ENCODE peak calls at places on chromosomes 4 and X, in four cellular contexts. M is pancreas, L is neural progenitor cell, K is tibial artery. G is an unnamed sample.
A peak's percentile ranks its signal among the peaks of the same experiment; 100 is the strongest.

GRCh38 chr4:126341927-126342326 is 1027.2 kb downstream of the FAT4 start:
- DNase-seq in M (no peak), L (no peak), K (no peak), G (no peak)

GRCh38 chr4:78099058-78099457 is 41.9 kb downstream of the FRAS1 start:
- DNase-seq in M (no peak), K (no peak), L (no peak), G (no peak)

GRCh38 chr4:2598661-2599654 is 62.5 kb downstream of the FAM193A start:
- DNase-seq in L (no peak), K (no peak), M (no peak), G (peak; percentile 23)

GRCh38 chr4:35559559-35560365 is 684.6 kb downstream of the ARAP2 start:
- DNase-seq in L (peak; percentile 23), K (no peak), M (no peak), G (no peak)

GRCh38 chrX:3820170-3820569 is 106.7 kb upstream of the PRKX start:
- DNase-seq in K (no peak), L (no peak), M (no peak), G (no peak)

GRCh38 chrX:71998836-71999509 is 88.3 kb downstream of the NHSL2 start:
- DNase-seq in M (no peak), K (no peak), L (peak; percentile 49), G (peak; percentile 36)

GRCh38 chr4:8643986-8644385 is 51.4 kb downstream of the CPZ start:
- DNase-seq in L (no peak), K (peak; percentile 44), M (no peak), G (no peak)

GRCh38 chrX:43224496-43224895 is 431.6 kb upstream of the MAOA start:
- DNase-seq in K (no peak), M (no peak), L (no peak), G (no peak)

GRCh38 chrX:103629295-103630170 is 758 bp downstream of the TCEAL1 start:
- DNase-seq in M (peak; percentile 57), L (peak; percentile 85), K (peak; percentile 80), G (peak; percentile 73)

GRCh38 chr4:149493492-149493891 is 322.2 kb downstream of the IQCM start:
- DNase-seq in M (no peak), L (no peak), K (no peak), G (no peak)

GRCh38 chr4:163673848-163674702 is 179.6 kb downstream of the TMA16 start:
- DNase-seq in L (no peak), M (no peak), K (no peak), G (no peak)

GRCh38 chr4:163332526-163333405 is at the start of gene NPY1R:
- DNase-seq in K (peak; percentile 90), M (peak; percentile 80), L (peak; percentile 90), G (peak; percentile 78)

GRCh38 chr4:90442619-90443018 is 315.4 kb downstream of the CCSER1 start:
- DNase-seq in L (no peak), K (no peak), M (no peak), G (no peak)

GRCh38 chr4:24659241-24659961 is 75.0 kb upstream of the DHX15 start:
- DNase-seq in L (no peak), M (no peak), K (no peak), G (no peak)

GRCh38 chr4:154490589-154491340 is 834 bp downstream of the DCHS2 start:
- DNase-seq in L (peak; percentile 57), K (no peak), M (no peak), G (peak; percentile 16)

GRCh38 chr4:88514557-88515511 is 8.7 kb downstream of the PYURF start:
- DNase-seq in M (no peak), K (no peak), L (no peak), G (no peak)

GRCh38 chrX:33142331-33142730 is 69.0 kb downstream of the DMD start:
- DNase-seq in M (no peak), K (no peak), L (no peak), G (no peak)

GRCh38 chr4:142645478-142646108 is 200.5 kb downstream of the INPP4B start:
- DNase-seq in M (no peak), K (no peak), L (no peak), G (no peak)

GRCh38 chr4:37535872-37536271 is 150.3 kb downstream of the RELL1 start:
- DNase-seq in M (no peak), L (no peak), K (no peak), G (no peak)

GRCh38 chr4:30817489-30817888 is 97.3 kb downstream of the PCDH7 start:
- DNase-seq in K (no peak), L (no peak), M (no peak), G (no peak)

GRCh38 chr4:53932784-53933183 is 131.6 kb downstream of the CHIC2 start:
- DNase-seq in L (no peak), K (no peak), M (no peak), G (no peak)

GRCh38 chrX:71992711-71993110 is 82.1 kb downstream of the NHSL2 start:
- DNase-seq in L (no peak), K (no peak), M (no peak), G (no peak)

GRCh38 chr4:108814327-108814726 is 51.5 kb upstream of the ETNPPL start:
- DNase-seq in M (peak; percentile 52), L (no peak), K (no peak), G (no peak)

GRCh38 chrX:21374163-21374993 is at the start of gene CNKSR2:
- DNase-seq in M (peak; percentile 72), K (peak; percentile 76), L (peak; percentile 80), G (peak; percentile 89)

GRCh38 chrX:21376636-21377035 is 2.4 kb downstream of the CNKSR2 start:
- DNase-seq in L (no peak), M (no peak), K (no peak), G (no peak)

GRCh38 chrX:21375795-21376069 is 1.5 kb downstream of the CNKSR2 start:
- DNase-seq in L (peak; percentile 64), K (no peak), M (no peak), G (peak; percentile 15)

GRCh38 chrX:21373637-21374162 is 518 bp upstream of the CNKSR2 start:
- DNase-seq in M (peak; percentile 10), L (peak; percentile 89), K (peak; percentile 62), G (peak; percentile 29)

DNA sequence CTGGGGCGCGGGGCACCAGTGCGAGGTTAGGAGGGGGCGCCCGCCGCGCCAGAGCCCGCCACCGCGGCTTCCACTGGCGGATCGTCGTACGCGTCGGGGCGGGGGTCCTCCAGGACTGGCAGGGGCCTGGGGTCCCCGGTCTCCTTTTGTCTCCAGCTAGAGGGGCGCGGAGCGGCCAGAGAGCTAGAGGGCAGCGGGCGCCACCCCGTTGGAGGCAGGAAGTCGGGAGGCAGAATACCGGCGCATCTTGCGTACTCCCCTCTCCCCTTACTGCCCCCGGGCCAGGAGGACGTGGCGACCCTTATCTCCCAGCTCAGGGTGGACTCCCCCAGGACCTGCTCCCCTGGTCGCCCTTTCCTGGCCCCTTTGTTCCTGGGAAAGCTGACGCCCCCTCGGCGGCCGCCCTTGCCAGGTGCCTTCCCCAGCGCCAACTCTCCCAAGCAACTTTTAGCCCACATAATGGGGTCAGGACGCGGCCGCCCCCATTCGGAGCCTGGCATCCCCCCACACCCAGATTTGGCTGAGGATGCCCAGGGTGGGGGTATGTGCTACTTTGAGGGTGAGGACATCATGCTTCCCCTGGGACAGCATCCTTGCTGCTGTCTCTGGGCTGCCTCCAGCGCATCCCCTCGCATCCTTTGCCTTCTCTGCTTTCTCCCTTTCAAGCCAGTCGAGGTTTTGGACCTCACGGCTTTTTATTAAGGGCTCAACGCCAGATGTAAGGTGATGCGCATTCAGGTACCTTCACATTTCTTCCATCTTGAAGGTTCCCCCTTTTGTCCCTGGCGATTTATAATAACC is 976 bp downstream of the CNKSR2 start:
- DNase-seq in L (peak; percentile 28), K (peak; percentile 59), M (no peak), G (peak; percentile 14)
- H3K4me3 ChIP-seq in L (peak overlapping the region; percentile 59), K (peak overlapping the region; percentile 58), M (peak overlapping the region; percentile 53), G (peak overlapping the region; percentile 76)

GRCh38 chrX:51463322-51463721 is 33.1 kb downstream of the NUDT11 start:
- DNase-seq in L (no peak), M (no peak), K (no peak), G (no peak)

GRCh38 chrX:51456814-51457213 is 39.6 kb downstream of the NUDT11 start:
- DNase-seq in L (peak; percentile 24), M (no peak), K (no peak), G (no peak)

GRCh38 chrX:51461053-51462050 is 35.0 kb downstream of the NUDT11 start:
- DNase-seq in K (no peak), M (no peak), L (peak; percentile 45), G (peak; percentile 43)

GRCh38 chrX:51456246-51456645 is 40.1 kb downstream of the NUDT11 start:
- DNase-seq in K (no peak), L (no peak), M (peak; percentile 29), G (no peak)

GRCh38 chrX:51459125-51459524 is 37.3 kb downstream of the NUDT11 start:
- DNase-seq in K (no peak), L (peak; percentile 52), M (no peak), G (peak; percentile 24)
- TF ChIP-seq CTCF in K (no peak), L (peak; percentile 61), M (no peak), G (peak; percentile 55)

DNA sequence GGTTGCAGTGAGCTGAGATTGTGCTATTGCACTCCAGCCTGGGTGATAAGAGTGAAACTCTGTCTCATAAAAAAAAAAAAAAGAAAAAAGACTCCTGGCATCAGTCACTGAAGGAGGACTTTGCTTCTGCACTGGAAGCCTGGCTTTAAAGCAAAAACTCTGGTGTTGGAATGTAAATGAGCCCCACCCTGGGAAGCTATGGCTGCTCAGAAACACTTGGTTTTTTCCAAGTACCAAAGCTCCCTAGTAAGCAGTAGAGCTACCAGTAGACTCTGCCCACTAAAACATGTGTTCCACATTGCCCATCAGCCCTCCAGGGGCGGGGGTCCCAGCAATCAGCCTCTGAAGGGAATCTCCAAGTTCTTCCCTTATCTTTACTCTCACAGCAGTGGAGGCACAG is 154.4 kb downstream of the SHROOM3 start:
- DNase-seq in K (no peak), M (no peak), L (peak; percentile 24), G (no peak)
- H3K4me1 ChIP-seq in K (peaks cover 86% of the 10 kb centered on the region), M (peaks cover 2% of the 10 kb centered on the region), L (peaks cover 63% of the 10 kb centered on the region), G (peaks cover 6% of the 10 kb centered on the region)

GRCh38 chr4:81565137-81565870 is 93.6 kb upstream of the RASGEF1B start:
- DNase-seq in L (peak; percentile 34), M (peak; percentile 34), K (peak; percentile 89), G (no peak)
- H3K4me3 ChIP-seq in L (no peak overlapping the region), M (no peak overlapping the region), K (peak overlapping the region; percentile 16), G (no peak overlapping the region)

GRCh38 chrX:155857561-155857960 is 23.6 kb upstream of the VAMP7 start:
- DNase-seq in M (no peak), L (no peak), K (no peak), G (no peak)
- TF ChIP-seq CTCF in M (no peak), L (peak; percentile 35), K (no peak), G (peak; percentile 30)